ENCODE peak calls at places on chromosomes 16 and 17, in five cellular contexts. W, L, M, K and T are unnamed samples.

GRCh38 chr17:7355053-7355452 is at the start of gene TMEM95:
- DNase-seq in W (no peak), M (no peak), K (peak; percentile 49), L (peak; percentile 39), T (no peak)

GRCh38 chr17:43431741-43432523 is 33.1 kb downstream of the ARL4D start:
- DNase-seq in W (no peak), M (no peak), K (no peak), L (no peak), T (no peak)

GRCh38 chr16:85168732-85169256 is 56.5 kb upstream of the CIBAR2 start:
- DNase-seq in L (peak; percentile 29), W (no peak), M (no peak), K (peak; percentile 81), T (peak; percentile 46)

GRCh38 chr17:74183411-74183810 is 20.1 kb upstream of the RPL38 start:
- DNase-seq in K (no peak), L (no peak), M (no peak), W (no peak), T (no peak)

GRCh38 chr17:78263063-78263735 is 31.8 kb downstream of the TMEM235 start:
- DNase-seq in K (no peak), M (no peak), L (no peak), W (no peak), T (no peak)

GRCh38 chr16:89089142-89089541 is 4.5 kb upstream of the ACSF3 start:
- DNase-seq in L (no peak), K (no peak), M (no peak), W (no peak), T (no peak)

GRCh38 chr16:81468269-81468902 is 23.8 kb downstream of the CMIP start:
- DNase-seq in M (no peak), K (no peak), L (no peak), W (no peak), T (no peak)

GRCh38 chr16:495127-495748 is 32.3 kb upstream of the CAPN15 start:
- DNase-seq in M (no peak), W (peak; percentile 31), K (peak; percentile 52), L (peak; percentile 28), T (peak; percentile 24)

GRCh38 chr16:30075503-30076275 is at the start of gene PPP4C:
- DNase-seq in M (peak; percentile 67), K (peak; percentile 97), L (peak; percentile 88), W (peak; percentile 95), T (peak; percentile 93)

GRCh38 chr17:58006563-58006923 is 503 bp downstream of the SRSF1 start:
- DNase-seq in L (peak; percentile 69), W (peak; percentile 61), M (peak; percentile 59), K (peak; percentile 90), T (peak; percentile 89)

GRCh38 chr16:64952177-64952576 is 169.7 kb downstream of the CDH11 start:
- DNase-seq in W (no peak), L (peak; percentile 51), M (peak; percentile 37), K (peak; percentile 94), T (no peak)